ENCODE peak calls at places on chromosome 6, in ten cellular contexts. One of them, this sample, is unnamed.

GRCh38 chr6:71457883-71458282 is 169.3 kb downstream of the OGFRL1 start:
- DNase-seq in neural progenitor cell: no peak
- DNase-seq in psoas muscle: no peak
- DNase-seq in CD8-positive, alpha-beta T cell: no peak
- DNase-seq in tibial artery: no peak
- DNase-seq in A673: no peak
- DNase-seq in uterus: no peak
- DNase-seq in lower lobe of right lung: no peak
- DNase-seq in fibroblast of lung: no peak
- DNase-seq in ovary: no peak
- DNase-seq in this sample: no peak

GRCh38 chr6:44851176-44851575 is 463.7 kb downstream of the CDC5L start:
- DNase-seq in uterus: no peak
- DNase-seq in tibial artery: no peak
- DNase-seq in lower lobe of right lung: no peak
- DNase-seq in CD8-positive, alpha-beta T cell: no peak
- DNase-seq in fibroblast of lung: peak
- DNase-seq in psoas muscle: no peak
- DNase-seq in ovary: no peak
- DNase-seq in A673: no peak
- DNase-seq in neural progenitor cell: no peak
- DNase-seq in this sample: no peak

GRCh38 chr6:125668071-125668470 is 81.4 kb upstream of the HEY2 start:
- DNase-seq in CD8-positive, alpha-beta T cell: no peak
- DNase-seq in fibroblast of lung: no peak
- DNase-seq in lower lobe of right lung: no peak
- DNase-seq in A673: no peak
- DNase-seq in tibial artery: no peak
- DNase-seq in uterus: no peak
- DNase-seq in neural progenitor cell: no peak
- DNase-seq in ovary: no peak
- DNase-seq in psoas muscle: no peak
- DNase-seq in this sample: no peak

GRCh38 chr6:13369591-13369990 is 41.3 kb upstream of the TBC1D7 start:
- DNase-seq in ovary: no peak
- DNase-seq in neural progenitor cell: no peak
- DNase-seq in uterus: no peak
- DNase-seq in CD8-positive, alpha-beta T cell: no peak
- DNase-seq in A673: no peak
- DNase-seq in fibroblast of lung: no peak
- DNase-seq in tibial artery: no peak
- DNase-seq in psoas muscle: no peak
- DNase-seq in lower lobe of right lung: no peak
- DNase-seq in this sample: no peak

GRCh38 chr6:154441995-154442310 is 68.5 kb downstream of the CNKSR3 start:
- DNase-seq in ovary: no peak
- DNase-seq in A673: no peak
- DNase-seq in fibroblast of lung: no peak
- DNase-seq in psoas muscle: no peak
- DNase-seq in tibial artery: no peak
- DNase-seq in lower lobe of right lung: no peak
- DNase-seq in uterus: no peak
- DNase-seq in CD8-positive, alpha-beta T cell: no peak
- DNase-seq in neural progenitor cell: no peak
- DNase-seq in this sample: no peak

GRCh38 chr6:149887343-149887742 is 10.6 kb downstream of the RAET1E start:
- DNase-seq in neural progenitor cell: no peak
- DNase-seq in A673: no peak
- DNase-seq in lower lobe of right lung: no peak
- DNase-seq in uterus: no peak
- DNase-seq in fibroblast of lung: peak
- DNase-seq in tibial artery: no peak
- DNase-seq in ovary: no peak
- DNase-seq in psoas muscle: no peak
- DNase-seq in CD8-positive, alpha-beta T cell: no peak
- DNase-seq in this sample: no peak

GRCh38 chr6:50305660-50306059 is 255.9 kb upstream of the DEFB112 start:
- DNase-seq in tibial artery: no peak
- DNase-seq in A673: peak
- DNase-seq in fibroblast of lung: no peak
- DNase-seq in psoas muscle: no peak
- DNase-seq in uterus: no peak
- DNase-seq in neural progenitor cell: no peak
- DNase-seq in ovary: no peak
- DNase-seq in lower lobe of right lung: no peak
- DNase-seq in CD8-positive, alpha-beta T cell: no peak
- DNase-seq in this sample: no peak

GRCh38 chr6:33692078-33692759 is 19.3 kb downstream of the UQCC2 start:
- DNase-seq in neural progenitor cell: peak
- DNase-seq in CD8-positive, alpha-beta T cell: no peak
- DNase-seq in ovary: peak
- DNase-seq in A673: no peak
- DNase-seq in lower lobe of right lung: peak
- DNase-seq in psoas muscle: peak
- DNase-seq in tibial artery: no peak
- DNase-seq in uterus: no peak
- DNase-seq in fibroblast of lung: no peak
- DNase-seq in this sample: no peak

GRCh38 chr6:90362273-90362672 is 65.6 kb upstream of the BACH2 start:
- DNase-seq in CD8-positive, alpha-beta T cell: no peak
- DNase-seq in uterus: no peak
- DNase-seq in ovary: no peak
- DNase-seq in psoas muscle: no peak
- DNase-seq in A673: no peak
- DNase-seq in tibial artery: no peak
- DNase-seq in fibroblast of lung: peak
- DNase-seq in neural progenitor cell: no peak
- DNase-seq in lower lobe of right lung: no peak
- DNase-seq in this sample: no peak

GRCh38 chr6:14673201-14673600 is 555.6 kb downstream of the CD83 start:
- DNase-seq in psoas muscle: no peak
- DNase-seq in A673: no peak
- DNase-seq in CD8-positive, alpha-beta T cell: no peak
- DNase-seq in ovary: no peak
- DNase-seq in lower lobe of right lung: no peak
- DNase-seq in neural progenitor cell: no peak
- DNase-seq in fibroblast of lung: no peak
- DNase-seq in tibial artery: no peak
- DNase-seq in uterus: no peak
- DNase-seq in this sample: no peak

GRCh38 chr6:119116712-119117281 is 38.3 kb upstream of the FAM184A start:
- DNase-seq in psoas muscle: no peak
- DNase-seq in ovary: no peak
- DNase-seq in A673: no peak
- DNase-seq in fibroblast of lung: no peak
- DNase-seq in tibial artery: no peak
- DNase-seq in uterus: no peak
- DNase-seq in CD8-positive, alpha-beta T cell: no peak
- DNase-seq in neural progenitor cell: no peak
- DNase-seq in lower lobe of right lung: no peak
- DNase-seq in this sample: no peak

DNA sequence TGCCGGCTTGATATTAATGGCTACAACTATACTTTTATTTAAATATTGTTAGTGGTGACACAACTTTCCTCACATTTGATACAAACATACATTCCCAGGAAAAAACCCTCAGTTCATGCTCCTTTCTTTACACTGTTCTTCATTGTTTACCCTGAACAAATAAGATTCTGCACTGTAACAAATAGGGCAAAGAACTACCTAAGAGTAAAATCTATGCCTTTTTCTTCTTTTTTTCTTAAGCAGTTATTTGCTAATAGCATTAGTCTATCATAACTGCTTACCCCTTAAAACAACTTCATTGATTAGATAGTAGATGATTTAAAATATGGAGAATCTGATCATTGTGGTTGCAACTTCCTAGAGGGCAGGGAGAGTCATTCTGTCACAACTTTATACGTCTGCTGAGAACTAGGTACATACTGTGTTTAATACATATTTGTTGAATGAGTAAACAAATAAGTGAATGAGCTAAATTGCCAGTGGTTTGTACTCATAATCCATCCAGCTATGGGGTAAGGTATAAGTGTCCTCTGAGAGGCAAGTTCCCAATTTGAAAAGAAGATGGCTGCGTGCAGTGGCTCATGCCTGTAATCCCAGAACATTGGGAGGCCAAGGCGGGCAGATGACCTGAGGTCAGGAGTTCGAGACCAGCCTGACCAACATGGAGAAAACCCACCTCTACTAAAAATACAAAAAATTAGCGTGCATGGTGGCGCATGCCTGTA is 161.0 kb downstream of the CDK19 start:
- DNase-seq in psoas muscle: no peak
- DNase-seq in lower lobe of right lung: no peak
- DNase-seq in tibial artery: no peak
- DNase-seq in uterus: no peak
- DNase-seq in neural progenitor cell: no peak
- DNase-seq in CD8-positive, alpha-beta T cell: no peak
- DNase-seq in A673: no peak
- DNase-seq in fibroblast of lung: peak
- DNase-seq in ovary: no peak
- DNase-seq in this sample: no peak
- H3K27ac ChIP-seq in psoas muscle: no peak
- H3K27ac ChIP-seq in lower lobe of right lung: no peak
- H3K27ac ChIP-seq in tibial artery: no peak
- H3K27ac ChIP-seq in uterus: no peak
- H3K27ac ChIP-seq in neural progenitor cell: no peak
- H3K27ac ChIP-seq in CD8-positive, alpha-beta T cell: no peak
- H3K27ac ChIP-seq in A673: no peak
- H3K27ac ChIP-seq in fibroblast of lung: no peak
- H3K27ac ChIP-seq in ovary: no peak
- H3K27ac ChIP-seq in this sample: no peak

DNA sequence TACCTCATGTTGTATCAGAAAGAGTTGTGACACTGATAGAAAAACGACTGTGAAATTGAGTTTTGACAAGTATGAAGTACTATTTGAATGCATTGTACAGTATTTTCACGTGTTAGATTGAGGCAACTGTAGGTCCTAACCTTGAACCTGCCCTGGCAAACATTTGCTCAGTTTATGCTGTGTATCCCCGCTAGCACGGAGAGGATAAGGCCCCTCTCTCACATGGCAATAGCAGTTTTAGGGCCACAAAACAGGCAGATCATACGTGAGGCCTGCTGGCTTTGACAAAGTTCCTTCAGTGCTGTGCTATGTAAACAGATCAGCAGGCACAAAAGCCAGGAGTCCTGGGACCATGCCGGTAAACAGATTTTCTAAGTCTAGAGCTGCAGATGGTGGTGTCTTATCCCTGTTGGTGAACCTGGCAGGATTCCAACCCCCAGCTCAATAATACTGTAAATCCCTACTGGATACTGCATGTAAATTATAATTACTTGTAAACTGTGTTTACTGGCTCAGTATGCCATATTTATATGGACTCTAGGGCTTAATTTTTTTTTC is 23.8 kb upstream of the FAM217A start:
- DNase-seq in uterus: no peak
- DNase-seq in ovary: no peak
- DNase-seq in A673: no peak
- DNase-seq in neural progenitor cell: no peak
- DNase-seq in tibial artery: no peak
- DNase-seq in CD8-positive, alpha-beta T cell: no peak
- DNase-seq in psoas muscle: no peak
- DNase-seq in fibroblast of lung: no peak
- DNase-seq in lower lobe of right lung: no peak
- DNase-seq in this sample: no peak
- H3K27ac ChIP-seq in uterus: no peak
- H3K27ac ChIP-seq in ovary: no peak
- H3K27ac ChIP-seq in A673: no peak
- H3K27ac ChIP-seq in neural progenitor cell: no peak
- H3K27ac ChIP-seq in tibial artery: no peak
- H3K27ac ChIP-seq in CD8-positive, alpha-beta T cell: no peak
- H3K27ac ChIP-seq in psoas muscle: peak
- H3K27ac ChIP-seq in fibroblast of lung: no peak
- H3K27ac ChIP-seq in lower lobe of right lung: no peak
- H3K27ac ChIP-seq in this sample: no peak

DNA sequence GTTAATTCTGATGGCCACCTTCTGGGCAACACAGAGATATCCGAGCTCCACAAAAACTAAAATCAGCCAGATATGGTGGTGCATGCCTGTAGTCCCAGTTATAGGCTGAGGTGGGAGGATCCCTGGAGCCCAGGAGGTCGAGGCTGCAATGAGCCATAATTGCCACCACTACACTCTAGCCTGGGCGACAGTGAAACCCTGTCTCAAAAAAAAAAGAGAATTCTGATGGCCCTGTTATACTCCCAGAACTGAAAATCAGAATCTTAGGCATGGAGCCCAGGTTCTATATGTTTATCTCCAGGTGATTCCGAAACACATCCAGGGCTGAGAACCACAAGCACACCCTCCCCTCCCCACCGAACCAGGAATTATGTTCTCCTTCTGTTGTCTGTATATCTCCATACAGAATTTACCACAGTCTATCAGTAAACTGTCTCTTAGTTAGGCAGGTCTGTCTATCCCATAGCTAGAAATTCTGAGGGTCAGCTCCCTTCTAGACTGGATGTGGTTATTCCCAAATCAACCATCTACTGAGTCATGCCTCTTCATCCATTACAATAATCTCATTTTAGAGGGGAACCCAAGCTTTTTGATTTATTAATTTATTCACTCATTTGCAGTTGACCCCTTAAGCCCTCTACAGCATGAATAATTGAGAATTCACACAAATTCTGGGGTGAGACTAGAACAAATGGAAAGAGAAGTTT is 24.8 kb upstream of the CCND3 start:
- DNase-seq in A673: no peak
- DNase-seq in tibial artery: no peak
- DNase-seq in fibroblast of lung: no peak
- DNase-seq in ovary: no peak
- DNase-seq in lower lobe of right lung: no peak
- DNase-seq in uterus: no peak
- DNase-seq in neural progenitor cell: no peak
- DNase-seq in CD8-positive, alpha-beta T cell: no peak
- DNase-seq in psoas muscle: no peak
- DNase-seq in this sample: no peak
- H3K27ac ChIP-seq in A673: no peak
- H3K27ac ChIP-seq in tibial artery: no peak
- H3K27ac ChIP-seq in fibroblast of lung: no peak
- H3K27ac ChIP-seq in ovary: no peak
- H3K27ac ChIP-seq in lower lobe of right lung: no peak
- H3K27ac ChIP-seq in uterus: no peak
- H3K27ac ChIP-seq in neural progenitor cell: no peak
- H3K27ac ChIP-seq in CD8-positive, alpha-beta T cell: no peak
- H3K27ac ChIP-seq in psoas muscle: no peak
- H3K27ac ChIP-seq in this sample: peak

DNA sequence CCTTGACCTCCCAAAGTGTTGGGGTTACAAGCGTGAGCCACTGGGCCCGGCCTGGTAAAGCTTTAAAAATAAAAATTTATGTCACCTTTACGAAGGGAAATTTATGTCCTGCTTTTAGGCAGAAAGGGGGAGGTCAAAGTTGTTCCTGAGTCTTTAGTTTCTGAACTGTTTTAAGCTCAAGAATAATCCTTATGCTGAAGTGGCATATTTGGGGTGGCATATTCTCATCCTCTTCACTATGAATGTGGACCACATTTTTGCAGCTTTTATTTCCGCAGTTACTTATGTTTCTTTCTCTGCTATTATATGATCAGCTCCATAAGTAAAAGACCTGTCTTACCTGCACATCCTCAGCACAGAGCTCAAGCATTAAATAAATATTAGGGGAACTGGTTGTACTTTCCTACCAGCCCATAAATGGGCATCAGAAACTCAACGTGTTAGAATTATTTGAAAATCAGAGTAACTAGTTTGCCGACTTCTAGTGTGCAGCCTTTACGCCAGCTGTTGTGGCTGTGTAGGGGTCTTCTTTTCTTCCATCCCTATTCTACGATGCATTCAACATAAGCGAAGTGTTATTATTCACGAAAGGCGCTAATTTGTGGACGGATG is 941 bp upstream of the AKAP7 start:
- DNase-seq in fibroblast of lung: no peak
- DNase-seq in lower lobe of right lung: no peak
- DNase-seq in psoas muscle: no peak
- DNase-seq in neural progenitor cell: no peak
- DNase-seq in CD8-positive, alpha-beta T cell: no peak
- DNase-seq in ovary: no peak
- DNase-seq in A673: no peak
- DNase-seq in tibial artery: no peak
- DNase-seq in uterus: no peak
- DNase-seq in this sample: no peak
- H3K27ac ChIP-seq in fibroblast of lung: no peak
- H3K27ac ChIP-seq in lower lobe of right lung: peak
- H3K27ac ChIP-seq in psoas muscle: peak
- H3K27ac ChIP-seq in neural progenitor cell: no peak
- H3K27ac ChIP-seq in CD8-positive, alpha-beta T cell: peak
- H3K27ac ChIP-seq in ovary: no peak
- H3K27ac ChIP-seq in A673: peak
- H3K27ac ChIP-seq in tibial artery: peak
- H3K27ac ChIP-seq in uterus: peak
- H3K27ac ChIP-seq in this sample: no peak

This sample was measured in SJSA1.